ENCODE peak calls at places on chromosomes 2 and 18, in nine cellular contexts. K is CD4-positive, alpha-beta memory T cell; U is right lobe of liver; L is body of pancreas; R is left ventricle myocardium superior; Q is T-helper 2 cell; W is cardiac fibroblast; T is hepatocyte; Y is ecto neural progenitor cell. M is an unnamed sample.

GRCh38 chr2:46983065-46983801 is 67.6 kb upstream of the MCFD2 start:
- DNase-seq in W (peak), K (no peak), L (peak), T (no peak), U (no peak), Y (no peak), R (peak), Q (no peak), M (no peak)

GRCh38 chr2:146952691-146953090 is 892.1 kb upstream of the ACVR2A start:
- DNase-seq in L (no peak), W (no peak), K (no peak), R (no peak), U (no peak), T (peak), Y (no peak), Q (no peak), M (no peak)

GRCh38 chr2:164826293-164827243 is 15.1 kb downstream of the COBLL1 start:
- DNase-seq in T (peak), L (peak), U (no peak), Q (no peak), W (peak), K (no peak), Y (no peak), R (peak), M (no peak)

GRCh38 chr2:149330127-149331022 is at the start of gene LYPD6:
- DNase-seq in T (peak), W (peak), R (peak), Y (peak), U (peak), L (peak), K (no peak), Q (no peak), M (peak)

GRCh38 chr2:48126180-48126579 is 219.9 kb upstream of the FBXO11 start:
- DNase-seq in R (peak), Q (no peak), U (no peak), T (peak), K (no peak), L (peak), Y (no peak), W (peak), M (no peak)

GRCh38 chr18:62339106-62339988 is 14.2 kb downstream of the TNFRSF11A start:
- DNase-seq in L (no peak), U (no peak), R (no peak), W (peak), K (no peak), Q (peak), Y (no peak), T (peak), M (no peak)

GRCh38 chr2:12819721-12820120 is 103.0 kb downstream of the TRIB2 start:
- DNase-seq in W (peak), K (no peak), R (no peak), Y (no peak), U (no peak), Q (no peak), L (no peak), T (no peak), M (no peak)

GRCh38 chr2:109423556-109424359 is 190.0 kb downstream of the SEPTIN10 start:
- DNase-seq in Q (no peak), T (no peak), L (no peak), U (no peak), R (no peak), K (no peak), W (no peak), Y (no peak), M (no peak)

GRCh38 chr2:236281423-236281822 is 17.2 kb upstream of the ASB18 start:
- DNase-seq in U (no peak), W (no peak), L (no peak), K (no peak), Y (no peak), T (no peak), R (no peak), Q (no peak), M (no peak)

GRCh38 chr2:128396500-128396891 is 77.8 kb upstream of the HS6ST1 start:
- DNase-seq in W (no peak), Q (no peak), K (no peak), L (no peak), R (no peak), T (peak), U (no peak), Y (peak), M (no peak)

GRCh38 chr2:12738112-12738485 is 21.4 kb downstream of the TRIB2 start:
- DNase-seq in U (no peak), K (no peak), L (no peak), W (no peak), T (no peak), Y (no peak), Q (no peak), R (no peak), M (no peak)

GRCh38 chr2:109527846-109528705 is 85.7 kb downstream of the SEPTIN10 start:
- DNase-seq in Y (peak), W (no peak), L (no peak), R (no peak), K (no peak), U (peak), Q (no peak), T (no peak), M (no peak)

GRCh38 chr2:209817818-209818420 is 46.3 kb downstream of the UNC80 start:
- DNase-seq in R (no peak), K (no peak), W (no peak), Y (no peak), L (no peak), Q (no peak), T (no peak), U (no peak), M (no peak)

GRCh38 chr2:172438741-172439508 is 11.5 kb downstream of the ITGA6 start:
- DNase-seq in L (peak), R (no peak), K (no peak), T (no peak), Q (no peak), Y (no peak), U (no peak), W (peak), M (no peak)

GRCh38 chr2:30385327-30385726 is 61.7 kb upstream of the LCLAT1 start:
- DNase-seq in W (peak), K (no peak), Q (no peak), T (peak), Y (peak), L (no peak), U (no peak), R (no peak), M (no peak)

GRCh38 chr2:128775064-128775347 is 456.3 kb upstream of the HS6ST1 start:
- DNase-seq in T (no peak), Q (no peak), Y (peak), R (no peak), U (no peak), K (no peak), L (no peak), W (no peak), M (no peak)

GRCh38 chr18:28281400-28281799 is 104.5 kb upstream of the CDH2 start:
- DNase-seq in U (no peak), R (no peak), T (no peak), K (no peak), Q (no peak), W (no peak), Y (no peak), L (no peak), M (no peak)

GRCh38 chr2:169572821-169573159 is 875 bp downstream of the FASTKD1 start:
- DNase-seq in L (no peak), T (no peak), K (no peak), Q (no peak), W (no peak), R (no peak), U (no peak), Y (no peak), M (no peak)

GRCh38 chr2:97958184-97958583 is 37.6 kb downstream of the TMEM131 start:
- DNase-seq in T (no peak), W (no peak), Y (no peak), K (no peak), L (no peak), R (no peak), U (no peak), Q (no peak), M (no peak)

GRCh38 chr2:152924722-152925121 is 206.3 kb downstream of the ARL6IP6 start:
- DNase-seq in Y (no peak), L (peak), W (no peak), T (no peak), R (no peak), K (no peak), Q (no peak), U (peak), M (no peak)

GRCh38 chr2:146239392-146240135 is 1605.3 kb upstream of the ACVR2A start:
- DNase-seq in Y (no peak), R (no peak), U (no peak), W (peak), T (no peak), Q (no peak), L (no peak), K (no peak), M (no peak)

GRCh38 chr2:112321375-112322320 is 46.3 kb downstream of the ZC3H6 start:
- DNase-seq in T (no peak), R (no peak), L (no peak), K (no peak), Y (no peak), U (no peak), Q (no peak), W (peak), M (no peak)

GRCh38 chr2:122749347-122749850 is 993.9 kb downstream of the TSN start:
- DNase-seq in R (no peak), Y (no peak), U (no peak), T (no peak), Q (no peak), W (peak), L (no peak), K (no peak), M (no peak)

GRCh38 chr18:45197526-45197970 is 417.7 kb upstream of the SLC14A2 start:
- DNase-seq in Y (no peak), R (no peak), Q (peak), U (no peak), W (peak), L (no peak), T (no peak), K (no peak), M (no peak)

GRCh38 chr2:39913648-39914456 is 134.8 kb upstream of the THUMPD2 start:
- DNase-seq in U (no peak), Q (peak), T (peak), Y (no peak), K (peak), L (no peak), R (no peak), W (peak), M (no peak)

GRCh38 chr18:13625843-13626543 is 100.4 kb downstream of the FAM210A start:
- DNase-seq in Q (no peak), Y (no peak), R (no peak), T (no peak), U (no peak), K (no peak), L (no peak), W (no peak), M (no peak)

GRCh38 chr2:9112079-9112721 is 94.4 kb upstream of the ASAP2 start:
- DNase-seq in Y (no peak), L (no peak), K (no peak), T (peak), U (no peak), R (peak), W (peak), Q (no peak), M (no peak)

GRCh38 chr2:145091011-145091744 is 571.3 kb upstream of the ZEB2 start:
- DNase-seq in R (no peak), Q (no peak), U (no peak), K (no peak), L (no peak), Y (no peak), T (no peak), W (peak), M (no peak)

GRCh38 chr2:208245746-208246145 is 9.1 kb downstream of the IDH1 start:
- DNase-seq in R (no peak), T (no peak), Q (no peak), K (no peak), L (no peak), W (no peak), U (no peak), Y (no peak), M (no peak)

GRCh38 chr18:5052491-5052890 is 144.6 kb downstream of the AKAIN1 start:
- DNase-seq in Y (no peak), K (no peak), W (no peak), U (no peak), Q (no peak), L (no peak), T (no peak), R (no peak), M (no peak)

GRCh38 chr2:42100696-42101585 is 53.1 kb downstream of the PKDCC start:
- DNase-seq in R (peak), Q (peak), K (peak), U (peak), W (peak), Y (peak), T (peak), L (peak), M (no peak)

GRCh38 chr2:84858123-84858522 is 22.8 kb downstream of the TRABD2A start:
- DNase-seq in U (no peak), Y (no peak), R (no peak), W (no peak), T (no peak), L (no peak), Q (no peak), K (no peak), M (no peak)

GRCh38 chr2:196586511-196586991 is 53.0 kb upstream of the CCDC150 start:
- DNase-seq in K (no peak), Y (no peak), T (no peak), R (no peak), Q (peak), L (no peak), U (no peak), W (peak), M (no peak)

M was measured in anterior cingulate cortex.